ENCODE peak calls at places on chromosomes 11 and 22, in seven cellular contexts. U is Caco-2, B is tibial artery, S is AG10803, X is astrocyte of the spinal cord, A is astrocyte of the cerebellum, I is PC-3. D is an unnamed sample.

GRCh38 chr11:74070713-74071506 is 62.0 kb upstream of the UCP3 start:
- DNase-seq in I (peak), S (peak), X (peak), A (no peak), U (no peak), B (no peak), D (no peak)

GRCh38 chr11:124762077-124762623 is at the start of gene ESAM:
- DNase-seq in I (peak), U (peak), S (no peak), X (no peak), B (no peak), A (no peak), D (no peak)

GRCh38 chr11:10323793-10324170 is 18.9 kb downstream of the ADM start:
- DNase-seq in S (peak), X (peak), A (no peak), B (no peak), I (peak), U (no peak), D (no peak)

GRCh38 chr22:50314081-50314454 is 6.6 kb upstream of the PLXNB2 start:
- DNase-seq in B (no peak), A (no peak), S (no peak), U (no peak), I (no peak), X (no peak), D (no peak)

GRCh38 chr11:126345759-126346585 is 9.5 kb upstream of the ST3GAL4 start:
- DNase-seq in U (no peak), I (peak), S (peak), X (peak), B (peak), A (no peak), D (no peak)

GRCh38 chr11:116339306-116339705 is 433.5 kb downstream of the BUD13 start:
- DNase-seq in S (no peak), B (no peak), I (no peak), U (peak), A (no peak), X (no peak), D (no peak)

GRCh38 chr11:16321148-16321547 is 35.2 kb downstream of the SOX6 start:
- DNase-seq in A (no peak), S (no peak), B (no peak), X (peak), U (no peak), I (no peak), D (no peak)

GRCh38 chr11:103407641-103408040 is 298.4 kb downstream of the DYNC2H1 start:
- DNase-seq in A (no peak), U (no peak), X (no peak), I (no peak), B (no peak), S (no peak), D (no peak)

GRCh38 chr22:44161673-44162072 is 19.1 kb upstream of the PARVG start:
- DNase-seq in I (no peak), S (no peak), A (no peak), X (no peak), B (no peak), U (no peak), D (no peak)

GRCh38 chr22:37121887-37122591 is 12.5 kb upstream of the TMPRSS6 start:
- DNase-seq in X (peak), I (peak), B (no peak), A (no peak), U (no peak), S (peak), D (no peak)

GRCh38 chr22:48440673-48441552 is 1386.8 kb downstream of the BRD1 start:
- DNase-seq in I (no peak), S (no peak), A (no peak), X (no peak), B (no peak), U (no peak), D (no peak)
- TF ChIP-seq CTCF in I (no peak), S (no peak), A (no peak), X (no peak), B (no peak), U (no peak), D (no peak)

DNA sequence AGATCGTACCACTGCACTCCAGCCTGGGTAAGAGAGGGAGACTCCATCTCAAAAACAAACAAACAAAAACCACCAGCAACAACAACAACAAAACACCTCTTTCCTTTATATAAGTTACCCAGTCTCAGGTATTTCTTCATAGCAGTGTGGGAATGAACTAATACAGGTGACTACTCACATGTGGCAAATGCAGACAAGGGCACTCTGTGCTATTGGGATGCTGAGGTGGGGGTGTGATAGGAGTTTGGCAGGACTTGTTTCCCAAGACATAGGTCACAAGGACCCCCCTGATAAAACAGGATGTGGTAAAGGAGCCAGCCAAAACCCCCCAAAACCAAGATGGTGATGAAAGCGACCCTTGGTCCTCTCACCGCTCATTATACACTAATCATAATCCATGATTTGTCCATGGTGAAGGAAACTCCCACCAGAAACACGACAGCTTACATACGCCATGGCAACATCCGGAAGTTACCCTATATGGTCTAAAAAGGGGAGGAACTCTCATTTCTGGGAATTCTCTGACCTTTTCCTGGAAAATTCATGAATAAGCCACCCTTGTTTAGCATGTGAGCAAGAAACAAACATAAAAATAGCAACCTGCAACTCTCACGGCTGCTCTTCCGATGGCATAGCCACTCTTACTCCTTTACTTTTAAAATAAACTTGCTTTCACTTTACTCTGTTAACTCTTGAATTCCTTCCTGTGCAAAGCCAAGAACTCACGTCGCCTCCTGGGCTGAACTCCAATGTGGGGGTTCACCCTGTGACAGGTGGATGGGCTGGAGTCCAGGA is 18.8 kb upstream of the INCENP start:
- DNase-seq in B (no peak), S (peak), A (no peak), X (peak), I (no peak), U (no peak), D (no peak)
- H3K4me3 ChIP-seq in B (peak), S (peak), A (no peak), X (no peak), I (no peak), U (no peak), D (no peak)

DNA sequence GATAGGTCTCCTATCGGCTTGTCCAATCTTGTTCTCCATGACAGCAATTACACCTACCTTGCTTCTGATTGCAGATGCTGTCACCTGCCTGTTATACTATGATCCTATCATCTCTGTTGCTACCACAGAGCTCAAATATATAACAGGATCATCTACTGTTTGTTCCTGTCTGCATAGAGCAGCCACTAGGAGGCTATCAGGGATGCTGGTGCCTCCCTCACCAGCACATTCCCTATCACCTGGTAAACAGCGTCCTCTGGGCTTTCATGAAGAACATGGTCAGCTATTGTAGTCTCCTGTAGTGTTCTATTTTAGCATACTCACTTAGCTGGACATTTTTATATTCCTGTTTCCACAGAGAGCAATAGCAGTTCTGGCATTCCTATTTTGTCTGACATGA is 87.8 kb upstream of the FAT3 start:
- DNase-seq in A (no peak), X (no peak), U (no peak), S (no peak), I (peak), B (no peak), D (no peak)
- TF ChIP-seq CTCF in A (peak), X (no peak), U (peak), S (no peak), I (peak), B (no peak), D (peak)

DNA sequence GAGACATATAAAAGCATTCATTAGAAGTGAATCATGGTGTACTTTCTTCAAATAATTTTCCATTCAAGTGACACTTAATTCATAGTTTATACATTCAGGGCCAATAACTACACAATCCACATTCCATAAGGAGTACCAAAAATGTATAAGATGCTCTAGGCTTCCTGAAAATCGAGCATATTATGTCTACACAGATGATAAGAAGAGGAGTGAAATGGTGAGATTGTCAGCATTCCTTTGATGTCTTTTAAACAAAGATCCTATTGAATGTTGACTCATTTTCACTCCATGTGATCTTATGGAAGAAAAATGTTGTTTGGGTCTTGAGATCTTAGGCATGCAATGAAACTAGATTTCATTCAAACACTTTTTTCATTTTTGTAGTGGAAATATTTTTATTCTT is 843.2 kb downstream of the KCNA4 start:
- DNase-seq in B (no peak), S (peak), U (no peak), I (peak), X (peak), A (peak), D (peak)
- H3K4me3 ChIP-seq in B (no peak), S (no peak), U (no peak), I (no peak), X (no peak), A (no peak), D (no peak)

D was measured in retinal pigment epithelial cell.